ENCODE peak calls at places on chromosomes 11 and 22, in six cellular contexts. G is cardiac muscle cell, A is HL-60, J is AG10803, L is AG04450, P is fibroblast of pulmonary artery. S is an unnamed sample.

GRCh38 chr22:46147471-46148267 is 2.7 kb upstream of the PPARA start:
- DNase-seq in A (no peak), G (no peak), P (no peak), J (no peak), L (no peak), S (no peak)

GRCh38 chr11:119664063-119664572 is 64.9 kb downstream of the NECTIN1 start:
- DNase-seq in G (no peak), J (no peak), P (no peak), L (peak), A (no peak), S (no peak)

GRCh38 chr11:94595061-94595460 is 27.9 kb downstream of the PIWIL4 start:
- DNase-seq in A (no peak), L (no peak), G (no peak), P (no peak), J (no peak), S (peak)

GRCh38 chr22:36027960-36028645 is 521 bp downstream of the RBFOX2 start:
- DNase-seq in P (no peak), G (no peak), L (no peak), J (no peak), A (no peak), S (no peak)

GRCh38 chr11:22192642-22193347 is at the start of gene ANO5:
- DNase-seq in J (no peak), L (no peak), P (peak), A (peak), G (peak), S (peak)

GRCh38 chr11:111730871-111731591 is 35.2 kb downstream of the PPP2R1B start:
- DNase-seq in A (no peak), P (no peak), G (no peak), L (no peak), J (peak), S (no peak)

GRCh38 chr11:64263021-64263946 is 12.0 kb downstream of the PLCB3 start:
- DNase-seq in J (peak), A (no peak), G (peak), P (peak), L (no peak), S (no peak)

GRCh38 chr22:22030493-22031182 is 48.1 kb upstream of the TOP3B start:
- DNase-seq in A (no peak), P (peak), G (peak), J (no peak), L (no peak), S (peak)

GRCh38 chr22:29394931-29395581 is 6.7 kb upstream of the AP1B1 start:
- DNase-seq in P (peak), A (peak), L (peak), G (peak), J (peak), S (peak)

GRCh38 chr11:96051820-96052219 is 127.9 kb upstream of the MTMR2 start:
- DNase-seq in P (no peak), G (no peak), L (no peak), A (no peak), J (no peak), S (peak)

GRCh38 chr11:134560566-134561347 is 148.7 kb upstream of the B3GAT1 start:
- DNase-seq in A (no peak), J (no peak), P (no peak), L (no peak), G (no peak), S (no peak)

GRCh38 chr11:2273771-2274170 is 3.4 kb upstream of the ASCL2 start:
- DNase-seq in J (no peak), L (no peak), A (no peak), P (no peak), G (no peak), S (no peak)

GRCh38 chr22:47397673-47398072 is 635.2 kb downstream of the TBC1D22A start:
- DNase-seq in P (no peak), A (no peak), G (no peak), J (no peak), L (no peak), S (no peak)

GRCh38 chr11:57249384-57250319 is 12.6 kb upstream of the APLNR start:
- DNase-seq in J (peak), A (peak), G (peak), P (peak), L (peak), S (peak)

GRCh38 chr11:35192347-35192746 is 53.4 kb downstream of the CD44 start:
- DNase-seq in L (no peak), J (peak), A (no peak), G (peak), P (peak), S (no peak)

GRCh38 chr11:65611028-65611757 is 2.8 kb downstream of the MAP3K11 start:
- DNase-seq in J (no peak), L (no peak), A (peak), G (peak), P (peak), S (no peak)

GRCh38 chr11:8963569-8964323 is 496 bp downstream of the TMEM9B start:
- DNase-seq in J (no peak), G (no peak), L (no peak), P (peak), A (peak), S (peak)

GRCh38 chr11:125257185-125257584 is 92.6 kb downstream of the PKNOX2 start:
- DNase-seq in P (no peak), L (no peak), A (no peak), J (no peak), G (peak), S (no peak)
- TF ChIP-seq CTCF in P (peak), L (peak), A (no peak), J (peak), G (peak), S (peak)

GRCh38 chr11:106461839-106462545 is 384.5 kb downstream of the AASDHPPT start:
- DNase-seq in P (peak), G (peak), A (no peak), J (no peak), L (no peak), S (no peak)
- H3K4me3 ChIP-seq in P (no peak), G (no peak), A (no peak), J (no peak), L (no peak), S (no peak)

DNA sequence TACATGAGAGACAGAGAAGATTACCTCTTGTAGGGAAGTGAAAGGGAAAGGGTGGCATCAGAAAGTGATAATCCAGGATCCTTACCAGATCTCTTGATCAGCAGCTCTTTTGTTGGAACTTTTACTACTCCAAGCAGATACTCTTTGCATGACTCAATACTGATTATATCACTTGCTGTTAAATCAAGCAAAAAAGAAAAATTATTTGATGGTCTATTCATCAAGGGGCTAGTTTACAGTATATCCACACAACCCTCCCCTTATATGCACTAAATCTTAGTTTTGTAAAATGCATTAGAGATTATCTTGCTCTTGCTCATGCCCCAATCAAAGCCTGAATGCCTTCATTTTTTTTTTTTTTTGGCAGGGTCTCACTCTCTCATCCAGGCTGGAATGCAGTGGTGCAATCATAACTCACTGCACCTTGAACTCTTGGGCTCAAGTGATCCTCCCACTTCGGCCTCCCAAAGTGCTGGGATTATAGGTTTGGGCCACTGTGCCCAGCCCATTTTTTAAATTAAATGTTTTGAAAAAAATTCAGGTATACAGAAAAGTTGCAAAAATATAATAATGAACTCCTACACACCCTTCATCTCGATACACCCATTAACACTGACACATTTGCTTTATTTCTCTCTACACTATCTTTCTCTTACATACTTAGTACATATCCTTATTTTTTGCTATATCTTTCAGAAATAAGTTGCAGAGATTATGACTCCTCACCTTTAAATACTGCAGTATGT is 76.1 kb upstream of the UCP3 start:
- DNase-seq in G (peak), A (no peak), J (peak), L (no peak), P (peak), S (no peak)
- TF ChIP-seq CTCF in G (no peak), A (no peak), J (no peak), L (no peak), P (no peak), S (no peak)

GRCh38 chr22:37634505-37635002 is 4.9 kb upstream of the SH3BP1 start:
- DNase-seq in P (no peak), A (peak), L (no peak), G (no peak), J (no peak), S (peak)

GRCh38 chr22:37631448-37632173 is 7.9 kb upstream of the SH3BP1 start:
- DNase-seq in L (no peak), J (no peak), P (no peak), A (no peak), G (no peak), S (no peak)

GRCh38 chr22:37632174-37633081 is 7.0 kb upstream of the SH3BP1 start:
- DNase-seq in L (no peak), P (no peak), G (no peak), J (no peak), A (no peak), S (no peak)

GRCh38 chr22:37633693-37634504 is 5.6 kb upstream of the SH3BP1 start:
- DNase-seq in L (peak), J (peak), P (peak), A (peak), G (peak), S (peak)

DNA sequence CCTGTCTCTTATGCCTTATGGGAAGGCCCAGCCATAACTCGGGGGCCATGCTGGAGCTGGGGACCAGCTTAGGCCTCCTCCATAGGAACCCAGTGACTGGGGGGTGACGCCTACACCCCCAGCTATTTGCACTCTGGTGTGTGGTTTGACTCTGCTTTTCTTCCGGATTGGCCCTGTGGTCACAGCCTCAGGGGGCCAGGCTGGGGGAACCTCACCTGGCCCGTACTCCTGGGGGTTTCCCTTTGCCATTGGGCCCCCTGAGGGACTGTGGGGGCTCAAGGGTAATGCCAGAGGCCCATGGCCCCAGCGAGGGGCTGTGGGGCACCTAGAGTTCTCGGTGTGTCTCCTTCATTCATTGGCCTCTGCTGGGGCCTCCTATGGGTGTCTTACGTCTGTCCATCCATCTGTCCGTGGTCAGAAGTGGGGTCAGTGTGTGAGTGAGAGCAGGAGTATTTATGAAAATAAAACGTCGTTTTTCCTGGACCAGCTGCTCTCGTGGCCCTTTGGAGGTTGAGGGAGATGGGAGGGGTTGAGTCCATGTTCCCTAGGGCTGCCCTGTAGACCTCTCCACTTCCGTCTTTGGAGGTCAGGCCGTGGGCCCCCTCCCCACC is 6.3 kb upstream of the SH3BP1 start:
- DNase-seq in A (no peak), P (no peak), L (no peak), G (peak), J (no peak), S (peak)
- H3K4me3 ChIP-seq in A (no peak), P (no peak), L (no peak), G (no peak), J (no peak), S (peak)

GRCh38 chr22:31176923-31177322 is 16.9 kb downstream of the RNF185 start:
- DNase-seq in P (no peak), J (no peak), L (no peak), G (no peak), A (no peak), S (no peak)

GRCh38 chr22:31173386-31174145 is 13.6 kb downstream of the RNF185 start:
- DNase-seq in A (no peak), G (peak), P (peak), J (peak), L (peak), S (peak)

GRCh38 chr22:31179345-31179744 is 19.4 kb downstream of the RNF185 start:
- DNase-seq in J (peak), A (no peak), L (no peak), P (no peak), G (no peak), S (no peak)

GRCh38 chr22:31178859-31179258 is 18.9 kb downstream of the RNF185 start:
- DNase-seq in A (no peak), P (no peak), L (no peak), G (no peak), J (no peak), S (no peak)

GRCh38 chr22:31177420-31178162 is 17.6 kb downstream of the RNF185 start:
- DNase-seq in P (peak), J (peak), G (peak), L (peak), A (no peak), S (no peak)
- TF ChIP-seq CTCF in P (no peak), J (peak), G (no peak), L (peak), A (no peak), S (no peak)

GRCh38 chr22:31841029-31841827 is 87.4 kb downstream of the DEPDC5 start:
- DNase-seq in P (no peak), J (no peak), A (no peak), G (no peak), L (no peak), S (peak)
- H3K4me3 ChIP-seq in P (no peak), J (no peak), A (no peak), G (no peak), L (no peak), S (peak)

GRCh38 chr11:130070109-130070828 is 575 bp downstream of the APLP2 start:
- DNase-seq in L (no peak), G (peak), A (no peak), P (peak), J (no peak), S (peak)
- TF ChIP-seq CTCF in L (no peak), G (peak), A (no peak), P (no peak), J (peak), S (no peak)

S was measured in GM12865.